ENCODE peak calls at places on chromosomes 13 and 19, in five cellular contexts. E, Z, D, S and N are unnamed samples.

GRCh38 chr13:24254151-24254810 is 55.1 kb upstream of the C1QTNF9 start:
- DNase-seq in E (no peak), Z (peak; percentile 59), D (no peak), S (no peak), N (peak; percentile 74)

GRCh38 chr13:101628900-101629299 is 176.4 kb downstream of the ITGBL1 start:
- DNase-seq in E (no peak), Z (no peak), D (no peak), S (no peak), N (no peak)

GRCh38 chr19:39314016-39314728 is 6.5 kb downstream of the LRFN1 start:
- DNase-seq in E (no peak), Z (no peak), D (no peak), S (no peak), N (no peak)

GRCh38 chr13:97810152-97810551 is 143.3 kb upstream of the IPO5 start:
- DNase-seq in E (no peak), Z (no peak), D (no peak), S (no peak), N (peak; percentile 57)

GRCh38 chr19:7715671-7716070 is 13.7 kb upstream of the FCER2 start:
- DNase-seq in E (no peak), Z (no peak), D (no peak), S (no peak), N (no peak)

GRCh38 chr13:28044608-28045007 is 55.8 kb downstream of the FLT3 start:
- DNase-seq in E (no peak), Z (no peak), D (no peak), S (no peak), N (no peak)

GRCh38 chr13:25171517-25172302 is at the start of gene AMER2:
- DNase-seq in E (peak; percentile 57), Z (peak; percentile 13), D (peak; percentile 38), S (peak; percentile 63), N (peak; percentile 70)

GRCh38 chr19:58519087-58519354 is 589 bp downstream of the ZBTB45 start:
- DNase-seq in E (peak; percentile 71), Z (peak; percentile 63), D (no peak), S (peak; percentile 74), N (peak; percentile 87)

GRCh38 chr13:97856001-97856675 is 97.3 kb upstream of the IPO5 start:
- DNase-seq in E (peak; percentile 14), Z (no peak), D (no peak), S (no peak), N (peak; percentile 60)

GRCh38 chr13:89755729-89756492 is 1591.6 kb upstream of the MIR17HG start:
- DNase-seq in E (no peak), Z (no peak), D (no peak), S (no peak), N (no peak)

GRCh38 chr13:76939215-76939614 is 9.1 kb upstream of the ACOD1 start:
- DNase-seq in E (no peak), Z (no peak), D (no peak), S (no peak), N (peak; percentile 37)

GRCh38 chr19:10189631-10190425 is 4.9 kb downstream of the DNMT1 start:
- DNase-seq in E (no peak), Z (peak; percentile 31), D (no peak), S (no peak), N (no peak)

GRCh38 chr19:19081642-19082151 is 17.9 kb downstream of the SLC25A42 start:
- DNase-seq in E (no peak), Z (no peak), D (no peak), S (no peak), N (no peak)